ENCODE peak calls at places on chromosome 6, in six cellular contexts. One of them, this sample, is unnamed.

GRCh38 chr6:133062077-133062476 is 179.1 kb upstream of the EYA4 start:
- DNase-seq in T47D: no peak
- DNase-seq in T-helper 1 cell: no peak
- DNase-seq in stimulated activated CD4-positive, alpha-beta T cell treated with anti-CD3 and anti-CD28 coated beads, Interleukin-4, amount 100 ng/mL, for 4 hours: no peak
- DNase-seq in HT1080: peak; percentile 56
- DNase-seq in HS-27A: no peak
- DNase-seq in this sample: no peak

GRCh38 chr6:41284726-41285125 is 1.8 kb downstream of the TREM1 start:
- DNase-seq in T47D: no peak
- DNase-seq in T-helper 1 cell: no peak
- DNase-seq in stimulated activated CD4-positive, alpha-beta T cell treated with anti-CD3 and anti-CD28 coated beads, Interleukin-4, amount 100 ng/mL, for 4 hours: no peak
- DNase-seq in HT1080: peak; percentile 38
- DNase-seq in HS-27A: no peak
- DNase-seq in this sample: peak; percentile 2

GRCh38 chr6:2697291-2697690 is 53.4 kb downstream of the MYLK4 start:
- DNase-seq in T47D: no peak
- DNase-seq in T-helper 1 cell: no peak
- DNase-seq in stimulated activated CD4-positive, alpha-beta T cell treated with anti-CD3 and anti-CD28 coated beads, Interleukin-4, amount 100 ng/mL, for 4 hours: no peak
- DNase-seq in HT1080: no peak
- DNase-seq in HS-27A: no peak
- DNase-seq in this sample: no peak

GRCh38 chr6:43717822-43718221 is 30.2 kb upstream of the MRPS18A start:
- DNase-seq in T47D: no peak
- DNase-seq in T-helper 1 cell: no peak
- DNase-seq in stimulated activated CD4-positive, alpha-beta T cell treated with anti-CD3 and anti-CD28 coated beads, Interleukin-4, amount 100 ng/mL, for 4 hours: no peak
- DNase-seq in HT1080: no peak
- DNase-seq in HS-27A: no peak
- DNase-seq in this sample: no peak

GRCh38 chr6:47141166-47141565 is 99.0 kb upstream of the ADGRF1 start:
- DNase-seq in T47D: no peak
- DNase-seq in T-helper 1 cell: no peak
- DNase-seq in stimulated activated CD4-positive, alpha-beta T cell treated with anti-CD3 and anti-CD28 coated beads, Interleukin-4, amount 100 ng/mL, for 4 hours: no peak
- DNase-seq in HT1080: no peak
- DNase-seq in HS-27A: no peak
- DNase-seq in this sample: no peak

GRCh38 chr6:26071135-26071534 is 16.1 kb upstream of the HFE start:
- DNase-seq in T47D: no peak
- DNase-seq in T-helper 1 cell: no peak
- DNase-seq in stimulated activated CD4-positive, alpha-beta T cell treated with anti-CD3 and anti-CD28 coated beads, Interleukin-4, amount 100 ng/mL, for 4 hours: no peak
- DNase-seq in HT1080: peak; percentile 11
- DNase-seq in HS-27A: no peak
- DNase-seq in this sample: no peak

GRCh38 chr6:20699402-20699801 is 165.1 kb downstream of the CDKAL1 start:
- DNase-seq in T47D: peak; percentile 41
- DNase-seq in T-helper 1 cell: no peak
- DNase-seq in stimulated activated CD4-positive, alpha-beta T cell treated with anti-CD3 and anti-CD28 coated beads, Interleukin-4, amount 100 ng/mL, for 4 hours: no peak
- DNase-seq in HT1080: no peak
- DNase-seq in HS-27A: no peak
- DNase-seq in this sample: no peak

GRCh38 chr6:170371588-170371987 is 65.0 kb downstream of the FAM120B start:
- DNase-seq in T47D: no peak
- DNase-seq in T-helper 1 cell: no peak
- DNase-seq in stimulated activated CD4-positive, alpha-beta T cell treated with anti-CD3 and anti-CD28 coated beads, Interleukin-4, amount 100 ng/mL, for 4 hours: no peak
- DNase-seq in HT1080: no peak
- DNase-seq in HS-27A: no peak
- DNase-seq in this sample: no peak

GRCh38 chr6:2460216-2460734 is 214.9 kb upstream of the GMDS start:
- DNase-seq in T47D: no peak
- DNase-seq in T-helper 1 cell: no peak
- DNase-seq in stimulated activated CD4-positive, alpha-beta T cell treated with anti-CD3 and anti-CD28 coated beads, Interleukin-4, amount 100 ng/mL, for 4 hours: no peak
- DNase-seq in HT1080: no peak
- DNase-seq in HS-27A: no peak
- DNase-seq in this sample: no peak

GRCh38 chr6:34836451-34836850 is 44.6 kb downstream of the BLTP3A start:
- DNase-seq in T47D: no peak
- DNase-seq in T-helper 1 cell: no peak
- DNase-seq in stimulated activated CD4-positive, alpha-beta T cell treated with anti-CD3 and anti-CD28 coated beads, Interleukin-4, amount 100 ng/mL, for 4 hours: no peak
- DNase-seq in HT1080: no peak
- DNase-seq in HS-27A: no peak
- DNase-seq in this sample: no peak

GRCh38 chr6:155041781-155042279 is 46.7 kb downstream of the TIAM2 start:
- DNase-seq in T47D: no peak
- DNase-seq in T-helper 1 cell: no peak
- DNase-seq in stimulated activated CD4-positive, alpha-beta T cell treated with anti-CD3 and anti-CD28 coated beads, Interleukin-4, amount 100 ng/mL, for 4 hours: no peak
- DNase-seq in HT1080: no peak
- DNase-seq in HS-27A: no peak
- DNase-seq in this sample: no peak

GRCh38 chr6:123127807-123128206 is 131.8 kb downstream of the CLVS2 start:
- DNase-seq in T47D: peak; percentile 22
- DNase-seq in T-helper 1 cell: no peak
- DNase-seq in stimulated activated CD4-positive, alpha-beta T cell treated with anti-CD3 and anti-CD28 coated beads, Interleukin-4, amount 100 ng/mL, for 4 hours: no peak
- DNase-seq in HT1080: peak; percentile 63
- DNase-seq in HS-27A: no peak
- DNase-seq in this sample: no peak

GRCh38 chr6:159181914-159182313 is 12.7 kb downstream of the FNDC1 start:
- DNase-seq in T47D: no peak
- DNase-seq in T-helper 1 cell: no peak
- DNase-seq in stimulated activated CD4-positive, alpha-beta T cell treated with anti-CD3 and anti-CD28 coated beads, Interleukin-4, amount 100 ng/mL, for 4 hours: no peak
- DNase-seq in HT1080: no peak
- DNase-seq in HS-27A: no peak
- DNase-seq in this sample: no peak

GRCh38 chr6:35977308-35977707 is 47.1 kb downstream of the SLC26A8 start:
- DNase-seq in T47D: no peak
- DNase-seq in T-helper 1 cell: no peak
- DNase-seq in stimulated activated CD4-positive, alpha-beta T cell treated with anti-CD3 and anti-CD28 coated beads, Interleukin-4, amount 100 ng/mL, for 4 hours: no peak
- DNase-seq in HT1080: no peak
- DNase-seq in HS-27A: no peak
- DNase-seq in this sample: no peak

GRCh38 chr6:144023216-144023615 is 15.2 kb upstream of the PLAGL1 start:
- DNase-seq in T47D: no peak
- DNase-seq in T-helper 1 cell: no peak
- DNase-seq in stimulated activated CD4-positive, alpha-beta T cell treated with anti-CD3 and anti-CD28 coated beads, Interleukin-4, amount 100 ng/mL, for 4 hours: no peak
- DNase-seq in HT1080: no peak
- DNase-seq in HS-27A: no peak
- DNase-seq in this sample: no peak

GRCh38 chr6:152932865-152933264 is 50.0 kb downstream of the FBXO5 start:
- DNase-seq in T47D: no peak
- DNase-seq in T-helper 1 cell: no peak
- DNase-seq in stimulated activated CD4-positive, alpha-beta T cell treated with anti-CD3 and anti-CD28 coated beads, Interleukin-4, amount 100 ng/mL, for 4 hours: no peak
- DNase-seq in HT1080: no peak
- DNase-seq in HS-27A: no peak
- DNase-seq in this sample: no peak

GRCh38 chr6:81655696-81656095 is 96.8 kb downstream of the TENT5A start:
- DNase-seq in T47D: no peak
- DNase-seq in T-helper 1 cell: no peak
- DNase-seq in stimulated activated CD4-positive, alpha-beta T cell treated with anti-CD3 and anti-CD28 coated beads, Interleukin-4, amount 100 ng/mL, for 4 hours: no peak
- DNase-seq in HT1080: no peak
- DNase-seq in HS-27A: no peak
- DNase-seq in this sample: peak; percentile 41

GRCh38 chr6:26157150-26157837 is 70.1 kb downstream of the HFE start:
- DNase-seq in T47D: peak; percentile 67
- DNase-seq in T-helper 1 cell: peak; percentile 59
- DNase-seq in stimulated activated CD4-positive, alpha-beta T cell treated with anti-CD3 and anti-CD28 coated beads, Interleukin-4, amount 100 ng/mL, for 4 hours: peak; percentile 36
- DNase-seq in HT1080: peak; percentile 99
- DNase-seq in HS-27A: no peak
- DNase-seq in this sample: no peak

GRCh38 chr6:7542065-7542877 is 800 bp downstream of the DSP start:
- DNase-seq in T47D: peak; percentile 45
- DNase-seq in T-helper 1 cell: no peak
- DNase-seq in stimulated activated CD4-positive, alpha-beta T cell treated with anti-CD3 and anti-CD28 coated beads, Interleukin-4, amount 100 ng/mL, for 4 hours: no peak
- DNase-seq in HT1080: no peak
- DNase-seq in HS-27A: no peak
- DNase-seq in this sample: no peak

GRCh38 chr6:17768388-17768787 is 61.7 kb upstream of the NUP153 start:
- DNase-seq in T47D: peak; percentile 51
- DNase-seq in T-helper 1 cell: no peak
- DNase-seq in stimulated activated CD4-positive, alpha-beta T cell treated with anti-CD3 and anti-CD28 coated beads, Interleukin-4, amount 100 ng/mL, for 4 hours: no peak
- DNase-seq in HT1080: no peak
- DNase-seq in HS-27A: no peak
- DNase-seq in this sample: peak; percentile 1

GRCh38 chr6:10801224-10801848 is 37.0 kb downstream of the MAK start:
- DNase-seq in T47D: peak; percentile 68
- DNase-seq in T-helper 1 cell: peak; percentile 28
- DNase-seq in stimulated activated CD4-positive, alpha-beta T cell treated with anti-CD3 and anti-CD28 coated beads, Interleukin-4, amount 100 ng/mL, for 4 hours: peak; percentile 56
- DNase-seq in HT1080: peak; percentile 65
- DNase-seq in HS-27A: peak; percentile 19
- DNase-seq in this sample: peak; percentile 6

GRCh38 chr6:85715797-85716196 is 73.1 kb upstream of the SYNCRIP start:
- DNase-seq in T47D: no peak
- DNase-seq in T-helper 1 cell: no peak
- DNase-seq in stimulated activated CD4-positive, alpha-beta T cell treated with anti-CD3 and anti-CD28 coated beads, Interleukin-4, amount 100 ng/mL, for 4 hours: no peak
- DNase-seq in HT1080: no peak
- DNase-seq in HS-27A: no peak
- DNase-seq in this sample: no peak

GRCh38 chr6:112145080-112145573 is 57.7 kb downstream of the FAM229B start:
- DNase-seq in T47D: peak; percentile 57
- DNase-seq in T-helper 1 cell: no peak
- DNase-seq in stimulated activated CD4-positive, alpha-beta T cell treated with anti-CD3 and anti-CD28 coated beads, Interleukin-4, amount 100 ng/mL, for 4 hours: no peak
- DNase-seq in HT1080: no peak
- DNase-seq in HS-27A: no peak
- DNase-seq in this sample: no peak

GRCh38 chr6:72554203-72554564 is 67.7 kb upstream of the KCNQ5 start:
- DNase-seq in T47D: no peak
- DNase-seq in T-helper 1 cell: no peak
- DNase-seq in stimulated activated CD4-positive, alpha-beta T cell treated with anti-CD3 and anti-CD28 coated beads, Interleukin-4, amount 100 ng/mL, for 4 hours: no peak
- DNase-seq in HT1080: peak; percentile 87
- DNase-seq in HS-27A: peak; percentile 64
- DNase-seq in this sample: no peak

GRCh38 chr6:157514659-157515496 is 133.9 kb downstream of the ZDHHC14 start:
- DNase-seq in T47D: no peak
- DNase-seq in T-helper 1 cell: no peak
- DNase-seq in stimulated activated CD4-positive, alpha-beta T cell treated with anti-CD3 and anti-CD28 coated beads, Interleukin-4, amount 100 ng/mL, for 4 hours: no peak
- DNase-seq in HT1080: peak; percentile 84
- DNase-seq in HS-27A: peak; percentile 20
- DNase-seq in this sample: peak; percentile 30

GRCh38 chr6:52517502-52518278 is 59.2 kb downstream of the TRAM2 start:
- DNase-seq in T47D: peak; percentile 27
- DNase-seq in T-helper 1 cell: no peak
- DNase-seq in stimulated activated CD4-positive, alpha-beta T cell treated with anti-CD3 and anti-CD28 coated beads, Interleukin-4, amount 100 ng/mL, for 4 hours: peak; percentile 6
- DNase-seq in HT1080: peak; percentile 96
- DNase-seq in HS-27A: peak; percentile 99
- DNase-seq in this sample: peak; percentile 93

GRCh38 chr6:27902335-27903314 is 9.6 kb downstream of the OR2B2 start:
- DNase-seq in T47D: peak; percentile 86
- DNase-seq in T-helper 1 cell: peak; percentile 73
- DNase-seq in stimulated activated CD4-positive, alpha-beta T cell treated with anti-CD3 and anti-CD28 coated beads, Interleukin-4, amount 100 ng/mL, for 4 hours: peak; percentile 85
- DNase-seq in HT1080: peak; percentile 83
- DNase-seq in HS-27A: peak; percentile 88
- DNase-seq in this sample: no peak

GRCh38 chr6:16956371-16956770 is 145.5 kb upstream of the STMND1 start:
- DNase-seq in T47D: no peak
- DNase-seq in T-helper 1 cell: no peak
- DNase-seq in stimulated activated CD4-positive, alpha-beta T cell treated with anti-CD3 and anti-CD28 coated beads, Interleukin-4, amount 100 ng/mL, for 4 hours: no peak
- DNase-seq in HT1080: no peak
- DNase-seq in HS-27A: no peak
- DNase-seq in this sample: no peak

GRCh38 chr6:84588697-84589080 is 175.7 kb downstream of the TBX18 start:
- DNase-seq in T47D: no peak
- DNase-seq in T-helper 1 cell: no peak
- DNase-seq in stimulated activated CD4-positive, alpha-beta T cell treated with anti-CD3 and anti-CD28 coated beads, Interleukin-4, amount 100 ng/mL, for 4 hours: no peak
- DNase-seq in HT1080: no peak
- DNase-seq in HS-27A: no peak
- DNase-seq in this sample: no peak

GRCh38 chr6:89566930-89567634 is 71.5 kb downstream of the LYRM2 start:
- DNase-seq in T47D: no peak
- DNase-seq in T-helper 1 cell: no peak
- DNase-seq in stimulated activated CD4-positive, alpha-beta T cell treated with anti-CD3 and anti-CD28 coated beads, Interleukin-4, amount 100 ng/mL, for 4 hours: no peak
- DNase-seq in HT1080: peak; percentile 2
- DNase-seq in HS-27A: no peak
- DNase-seq in this sample: no peak

GRCh38 chr6:79601020-79601609 is 30.0 kb upstream of the SH3BGRL2 start:
- DNase-seq in T47D: peak; percentile 7
- DNase-seq in T-helper 1 cell: no peak
- DNase-seq in stimulated activated CD4-positive, alpha-beta T cell treated with anti-CD3 and anti-CD28 coated beads, Interleukin-4, amount 100 ng/mL, for 4 hours: no peak
- DNase-seq in HT1080: peak; percentile 37
- DNase-seq in HS-27A: no peak
- DNase-seq in this sample: no peak

GRCh38 chr6:136662347-136663237 is 112.4 kb upstream of the MAP7 start:
- DNase-seq in T47D: no peak
- DNase-seq in T-helper 1 cell: no peak
- DNase-seq in stimulated activated CD4-positive, alpha-beta T cell treated with anti-CD3 and anti-CD28 coated beads, Interleukin-4, amount 100 ng/mL, for 4 hours: no peak
- DNase-seq in HT1080: no peak
- DNase-seq in HS-27A: no peak
- DNase-seq in this sample: no peak

GRCh38 chr6:113859349-113860164 is 2.4 kb downstream of the MARCKS start:
- DNase-seq in T47D: peak; percentile 48
- DNase-seq in T-helper 1 cell: no peak
- DNase-seq in stimulated activated CD4-positive, alpha-beta T cell treated with anti-CD3 and anti-CD28 coated beads, Interleukin-4, amount 100 ng/mL, for 4 hours: no peak
- DNase-seq in HT1080: no peak
- DNase-seq in HS-27A: no peak
- DNase-seq in this sample: no peak

GRCh38 chr6:26613717-26614683 is 17.2 kb downstream of the ABT1 start:
- DNase-seq in T47D: no peak
- DNase-seq in T-helper 1 cell: no peak
- DNase-seq in stimulated activated CD4-positive, alpha-beta T cell treated with anti-CD3 and anti-CD28 coated beads, Interleukin-4, amount 100 ng/mL, for 4 hours: no peak
- DNase-seq in HT1080: no peak
- DNase-seq in HS-27A: no peak
- DNase-seq in this sample: no peak

GRCh38 chr6:13259393-13259792 is 68.9 kb downstream of the TBC1D7 start:
- DNase-seq in T47D: no peak
- DNase-seq in T-helper 1 cell: no peak
- DNase-seq in stimulated activated CD4-positive, alpha-beta T cell treated with anti-CD3 and anti-CD28 coated beads, Interleukin-4, amount 100 ng/mL, for 4 hours: no peak
- DNase-seq in HT1080: no peak
- DNase-seq in HS-27A: no peak
- DNase-seq in this sample: no peak

GRCh38 chr6:145963216-145964068 is 716 bp downstream of the SHPRH start:
- DNase-seq in T47D: peak; percentile 37
- DNase-seq in T-helper 1 cell: peak; percentile 20
- DNase-seq in stimulated activated CD4-positive, alpha-beta T cell treated with anti-CD3 and anti-CD28 coated beads, Interleukin-4, amount 100 ng/mL, for 4 hours: peak; percentile 35
- DNase-seq in HT1080: peak; percentile 33
- DNase-seq in HS-27A: peak; percentile 15
- DNase-seq in this sample: no peak

GRCh38 chr6:123415844-123416468 is 220.8 kb downstream of the TRDN start:
- DNase-seq in T47D: peak; percentile 68
- DNase-seq in T-helper 1 cell: no peak
- DNase-seq in stimulated activated CD4-positive, alpha-beta T cell treated with anti-CD3 and anti-CD28 coated beads, Interleukin-4, amount 100 ng/mL, for 4 hours: no peak
- DNase-seq in HT1080: peak; percentile 46
- DNase-seq in HS-27A: peak; percentile 9
- DNase-seq in this sample: peak; percentile 25

GRCh38 chr6:157328108-157328692 is 4.9 kb upstream of the TMEM242 start:
- DNase-seq in T47D: no peak
- DNase-seq in T-helper 1 cell: no peak
- DNase-seq in stimulated activated CD4-positive, alpha-beta T cell treated with anti-CD3 and anti-CD28 coated beads, Interleukin-4, amount 100 ng/mL, for 4 hours: no peak
- DNase-seq in HT1080: peak; percentile 78
- DNase-seq in HS-27A: no peak
- DNase-seq in this sample: no peak

This sample was measured in retinal pigment epithelial cell.